ENCODE peak calls at places on chromosomes 13 and 19, in six cellular contexts. R, Y, D, H, M and L are unnamed samples.
A peak's percentile ranks its signal among the peaks of the same experiment; 100 is the strongest.

GRCh38 chr19:41586064-41586463 is 10.1 kb downstream of the CEACAM21 start:
- DNase-seq in R (no peak), Y (no peak), D (no peak), H (no peak), M (no peak), L (no peak)

GRCh38 chr13:41426047-41426446 is 31.3 kb upstream of the RGCC start:
- DNase-seq in R (no peak), Y (no peak), D (no peak), H (no peak), M (no peak), L (no peak)

GRCh38 chr13:46010148-46010547 is 42.4 kb downstream of the ZC3H13 start:
- DNase-seq in R (no peak), Y (no peak), D (peak; percentile 32), H (no peak), M (no peak), L (no peak)

GRCh38 chr13:23701646-23702045 is 131.4 kb downstream of the TNFRSF19 start:
- DNase-seq in R (no peak), Y (peak; percentile 89), D (peak; percentile 100), H (no peak), M (peak; percentile 83), L (no peak)

GRCh38 chr19:42197375-42197817 is 20.1 kb downstream of the DEDD2 start:
- DNase-seq in R (no peak), Y (no peak), D (peak; percentile 33), H (no peak), M (no peak), L (no peak)

GRCh38 chr19:45391346-45391745 is 13.5 kb downstream of the PPP1R13L start:
- DNase-seq in R (no peak), Y (no peak), D (peak; percentile 44), H (no peak), M (no peak), L (no peak)

GRCh38 chr19:15628236-15629002 is 12.3 kb upstream of the CYP4F3 start:
- DNase-seq in R (no peak), Y (no peak), D (no peak), H (no peak), M (no peak), L (no peak)

GRCh38 chr19:51621178-51621577 is 9.0 kb downstream of the SIGLEC5 start:
- DNase-seq in R (no peak), Y (no peak), D (no peak), H (no peak), M (no peak), L (peak; percentile 66)

GRCh38 chr19:690203-690602 is 5.0 kb downstream of the PRSS57 start:
- DNase-seq in R (no peak), Y (no peak), D (no peak), H (no peak), M (no peak), L (no peak)

GRCh38 chr13:23671902-23672301 is 101.7 kb downstream of the TNFRSF19 start:
- DNase-seq in R (no peak), Y (no peak), D (peak; percentile 85), H (no peak), M (peak; percentile 75), L (no peak)

GRCh38 chr13:102847272-102848234 is 1.7 kb downstream of the ERCC5 start:
- DNase-seq in R (no peak), Y (no peak), D (peak; percentile 71), H (peak; percentile 19), M (peak; percentile 14), L (no peak)

GRCh38 chr19:49436381-49437017 is 4.8 kb downstream of the SLC17A7 start:
- DNase-seq in R (no peak), Y (no peak), D (no peak), H (no peak), M (no peak), L (no peak)

GRCh38 chr13:23134542-23134941 is 46.2 kb upstream of the SGCG start:
- DNase-seq in R (no peak), Y (no peak), D (no peak), H (no peak), M (no peak), L (no peak)

GRCh38 chr13:94706854-94707399 is 5.4 kb downstream of the SOX21 start:
- DNase-seq in R (peak; percentile 52), Y (no peak), D (no peak), H (no peak), M (no peak), L (no peak)

GRCh38 chr13:50798923-50799322 is 44.6 kb downstream of the DLEU7 start:
- DNase-seq in R (no peak), Y (no peak), D (peak; percentile 16), H (no peak), M (peak; percentile 78), L (no peak)

GRCh38 chr19:342128-342455 is 2.5 kb downstream of the MIER2 start:
- DNase-seq in R (no peak), Y (no peak), D (no peak), H (no peak), M (no peak), L (no peak)

GRCh38 chr19:18831524-18832330 is at the start of gene UPF1:
- DNase-seq in R (peak; percentile 93), Y (peak; percentile 90), D (peak; percentile 89), H (peak; percentile 69), M (peak; percentile 79), L (peak; percentile 92)

GRCh38 chr19:46288896-46289588 is 7.8 kb upstream of the HIF3A start:
- DNase-seq in R (no peak), Y (peak; percentile 44), D (peak; percentile 97), H (no peak), M (peak; percentile 86), L (no peak)

GRCh38 chr19:37007587-37008220 is 70.5 kb upstream of the ZNF420 start:
- DNase-seq in R (no peak), Y (no peak), D (peak; percentile 64), H (no peak), M (peak; percentile 37), L (no peak)

GRCh38 chr13:98919566-98919965 is 58.3 kb downstream of the DOCK9 start:
- DNase-seq in R (no peak), Y (no peak), D (no peak), H (no peak), M (peak; percentile 23), L (no peak)

GRCh38 chr19:14764401-14764800 is 14.0 kb downstream of the ADGRE2 start:
- DNase-seq in R (no peak), Y (no peak), D (no peak), H (no peak), M (no peak), L (no peak)

GRCh38 chr19:48529156-48529555 is 17.5 kb upstream of the LMTK3 start:
- DNase-seq in R (no peak), Y (no peak), D (no peak), H (no peak), M (no peak), L (no peak)

GRCh38 chr13:78603240-78603947 is at the start of gene POU4F1:
- DNase-seq in R (no peak), Y (no peak), D (no peak), H (no peak), M (no peak), L (no peak)

GRCh38 chr13:78606471-78607408 is 3.4 kb upstream of the POU4F1 start:
- DNase-seq in R (no peak), Y (no peak), D (no peak), H (no peak), M (no peak), L (no peak)

GRCh38 chr13:78602561-78603239 is 652 bp downstream of the POU4F1 start:
- DNase-seq in R (no peak), Y (no peak), D (no peak), H (no peak), M (no peak), L (no peak)

GRCh38 chr13:78607409-78608253 is 4.3 kb upstream of the POU4F1 start:
- DNase-seq in R (no peak), Y (no peak), D (no peak), H (no peak), M (no peak), L (no peak)

DNA sequence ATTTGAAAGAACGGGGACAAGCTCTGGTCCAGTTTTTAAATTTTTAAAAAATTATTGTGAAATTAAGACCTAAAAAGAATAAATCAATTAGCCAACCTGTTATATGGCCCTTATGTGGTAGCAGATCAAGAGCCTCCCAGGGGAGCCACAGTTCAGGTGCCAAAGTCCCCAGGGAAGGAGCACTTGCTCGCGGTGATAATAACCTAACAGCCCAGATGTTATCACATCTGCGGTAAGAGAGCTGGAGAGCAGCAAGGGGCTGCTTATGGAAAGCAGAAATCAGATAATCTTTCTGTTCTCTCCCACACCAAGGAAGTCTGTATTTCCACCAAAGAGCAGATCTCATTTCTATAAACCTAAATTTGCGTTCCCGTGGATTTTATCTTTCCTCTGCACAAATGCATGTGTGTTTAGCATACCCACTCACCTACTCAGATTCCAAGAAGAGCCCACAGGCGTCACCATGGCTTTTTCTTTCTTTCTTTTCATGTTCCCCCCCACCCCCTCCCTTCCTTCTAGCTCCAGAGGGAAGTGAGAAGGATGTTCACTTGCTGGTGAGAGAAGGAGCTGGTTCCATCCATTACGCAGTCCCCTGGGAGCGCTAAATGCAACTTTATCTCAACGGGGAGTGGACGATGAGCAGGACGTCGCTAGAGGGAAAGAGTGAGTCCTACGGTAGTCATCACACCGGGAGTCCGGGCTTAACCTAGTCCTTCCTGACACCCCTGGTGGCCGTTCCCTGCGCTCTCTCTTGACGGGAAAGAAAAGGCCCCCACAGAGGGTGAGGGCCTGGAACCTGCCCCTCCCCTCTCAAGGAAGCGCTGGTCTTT is 1.6 kb upstream of the POU4F1 start:
- DNase-seq in R (no peak), Y (no peak), D (no peak), H (no peak), M (no peak), L (no peak)
- TF ChIP-seq CTCF in R (peak; percentile 24), Y (no peak), D (no peak), H (no peak), M (no peak), L (no peak)

GRCh38 chr13:21673592-21674270 is 2.9 kb downstream of the FGF9 start:
- DNase-seq in R (peak; percentile 57), Y (no peak), D (peak; percentile 41), H (no peak), M (no peak), L (no peak)
- TF ChIP-seq CTCF in R (peak; percentile 60), Y (no peak), D (peak; percentile 7), H (peak; percentile 14), M (no peak), L (no peak)

GRCh38 chr13:32443111-32443510 is 15.2 kb upstream of the N4BP2L1 start:
- DNase-seq in R (no peak), Y (no peak), D (peak; percentile 36), H (peak; percentile 2), M (no peak), L (no peak)
- TF ChIP-seq CTCF in R (peak; percentile 42), Y (peak; percentile 33), D (peak; percentile 33), H (peak; percentile 27), M (no peak), L (peak; percentile 60)

DNA sequence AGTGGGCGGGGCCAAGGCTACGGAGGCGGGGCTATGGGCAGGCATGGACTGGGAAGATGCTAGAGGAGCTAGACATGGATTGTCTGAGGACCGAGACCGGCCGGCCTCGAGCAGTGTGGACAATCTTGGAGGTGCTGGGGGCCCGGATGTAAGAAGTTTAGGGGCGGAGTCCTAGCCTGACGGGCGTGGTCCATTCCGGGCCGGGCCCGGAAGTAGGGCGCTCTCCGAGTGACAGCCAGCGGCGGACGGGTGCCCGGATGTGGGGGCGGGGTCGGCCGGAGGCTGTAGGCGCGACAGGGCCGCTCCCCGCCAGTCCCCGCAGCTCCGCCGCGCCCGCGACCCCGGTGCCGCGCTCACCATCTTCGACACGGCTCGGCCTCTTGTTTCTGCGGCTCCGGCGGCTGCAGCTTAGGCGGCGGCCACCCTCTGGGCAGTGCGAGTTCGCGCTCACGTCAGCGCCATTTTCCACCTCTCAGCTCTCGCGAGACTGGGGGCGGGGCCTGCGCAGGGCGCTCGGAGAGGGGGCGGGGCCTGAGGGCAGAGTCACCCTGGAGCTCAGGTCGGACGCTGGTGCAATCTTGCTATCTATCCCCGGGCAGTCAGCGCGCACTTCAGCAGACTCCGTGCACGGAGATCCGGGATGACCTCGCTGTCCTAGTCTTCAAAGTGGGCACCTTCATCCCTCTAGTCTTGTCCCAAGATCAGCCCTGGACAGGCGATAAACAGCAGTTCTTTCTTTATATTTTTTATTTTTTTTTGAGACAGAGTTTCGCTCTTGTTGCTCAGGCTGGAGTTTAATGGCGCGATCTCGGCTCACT is at the start of gene ZNF414:
- DNase-seq in R (peak; percentile 98), Y (peak; percentile 98), D (peak; percentile 98), H (peak; percentile 97), M (peak; percentile 88), L (peak; percentile 96)
- TF ChIP-seq CTCF in R (no peak), Y (no peak), D (no peak), H (no peak), M (no peak), L (no peak)